ENCODE peak calls at places on chromosomes 16 and 17, in six cellular contexts. C, S, R, I, O and F are unnamed samples.

GRCh38 chr17:65055280-65055707 is 1.2 kb downstream of the GNA13 start:
- DNase-seq in C (no peak), S (no peak), R (no peak), I (no peak), O (no peak), F (no peak)

GRCh38 chr17:72913315-72913714 is 179.2 kb downstream of the SLC39A11 start:
- DNase-seq in C (no peak), S (no peak), R (no peak), I (no peak), O (no peak), F (no peak)

GRCh38 chr16:89040861-89041570 is 52.6 kb upstream of the ACSF3 start:
- DNase-seq in C (no peak), S (no peak), R (no peak), I (no peak), O (no peak), F (no peak)

GRCh38 chr16:27363797-27364196 is 38.2 kb upstream of the IL21R start:
- DNase-seq in C (no peak), S (peak), R (no peak), I (no peak), O (peak), F (no peak)

GRCh38 chr16:2955779-2956565 is 8.1 kb upstream of the KREMEN2 start:
- DNase-seq in C (no peak), S (no peak), R (peak), I (no peak), O (no peak), F (no peak)

GRCh38 chr17:39754958-39755549 is 17.3 kb downstream of the GRB7 start:
- DNase-seq in C (no peak), S (peak), R (peak), I (no peak), O (no peak), F (no peak)

GRCh38 chr16:53372942-53373871 is 61.1 kb upstream of the RBL2 start:
- DNase-seq in C (no peak), S (no peak), R (peak), I (peak), O (peak), F (no peak)

GRCh38 chr17:75288784-75289121 is 480 bp downstream of the SLC25A19 start:
- DNase-seq in C (no peak), S (no peak), R (peak), I (no peak), O (peak), F (no peak)

GRCh38 chr16:27677300-27677699 is 127.4 kb downstream of the KATNIP start:
- DNase-seq in C (no peak), S (no peak), R (no peak), I (no peak), O (no peak), F (no peak)

GRCh38 chr16:85245307-85246172 is 133.3 kb upstream of the CIBAR2 start:
- DNase-seq in C (peak), S (peak), R (peak), I (peak), O (peak), F (no peak)

GRCh38 chr17:75645501-75645888 is 12.3 kb downstream of the SMIM5 start:
- DNase-seq in C (no peak), S (peak), R (no peak), I (peak), O (peak), F (no peak)

GRCh38 chr16:987846-988245 is 6.3 kb downstream of the SOX8 start:
- DNase-seq in C (no peak), S (no peak), R (no peak), I (no peak), O (no peak), F (no peak)

GRCh38 chr17:82065193-82065637 is 389 bp downstream of the DUS1L start:
- DNase-seq in C (no peak), S (no peak), R (peak), I (no peak), O (no peak), F (no peak)

GRCh38 chr16:64311241-64311640 is 810.6 kb downstream of the CDH11 start:
- DNase-seq in C (no peak), S (no peak), R (no peak), I (no peak), O (no peak), F (no peak)

DNA sequence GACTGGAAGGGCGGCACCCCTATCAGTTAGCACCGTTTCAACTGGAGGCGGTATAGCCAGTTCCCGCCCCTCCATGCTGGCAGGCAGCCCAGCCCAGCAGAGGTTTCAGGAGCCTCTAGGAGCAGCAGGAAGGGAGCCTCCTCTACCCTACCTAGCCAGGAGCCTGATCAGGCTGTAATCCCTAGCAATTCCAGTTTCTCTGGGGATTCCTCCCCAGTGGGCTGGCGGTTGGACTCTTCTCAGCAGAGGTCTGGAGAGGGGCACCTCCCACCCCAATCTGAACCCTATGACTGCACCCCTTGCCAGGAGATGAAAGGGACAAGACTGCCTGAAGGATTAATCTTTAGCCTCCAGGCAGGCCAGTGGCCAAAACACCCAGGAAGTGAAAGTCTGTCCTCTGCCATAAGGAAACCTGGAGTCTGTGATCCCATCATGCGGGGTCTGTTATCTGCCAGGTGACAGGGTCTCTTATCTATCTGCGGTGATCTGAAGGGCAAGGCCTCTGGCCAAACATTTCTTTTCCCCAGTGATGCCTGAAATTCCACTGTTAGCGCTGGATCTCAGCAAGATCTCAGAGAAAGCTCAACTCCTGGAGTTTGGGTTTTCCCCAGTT is 4.9 kb upstream of the CDH1 start:
- DNase-seq in C (no peak), S (no peak), R (peak), I (peak), O (peak), F (no peak)
- H3K4me3 ChIP-seq in C (no peak), S (no peak), R (peak), I (no peak), O (no peak), F (no peak)

GRCh38 chr16:57386381-57386951 is 14.2 kb downstream of the CX3CL1 start:
- DNase-seq in C (no peak), S (no peak), R (no peak), I (no peak), O (no peak), F (no peak)

GRCh38 chr16:57389087-57389468 is 15.5 kb upstream of the CCL17 start:
- DNase-seq in C (no peak), S (no peak), R (no peak), I (no peak), O (no peak), F (no peak)

GRCh38 chr16:57390635-57391307 is 13.8 kb upstream of the CCL17 start:
- DNase-seq in C (no peak), S (no peak), R (no peak), I (no peak), O (no peak), F (no peak)

GRCh38 chr16:57387598-57388354 is 15.5 kb downstream of the CX3CL1 start:
- DNase-seq in C (no peak), S (no peak), R (no peak), I (no peak), O (no peak), F (no peak)

GRCh38 chr16:57388359-57389086 is 16.0 kb upstream of the CCL17 start:
- DNase-seq in C (no peak), S (no peak), R (no peak), I (no peak), O (no peak), F (no peak)
- TF ChIP-seq POLR2AphosphoS5 in C (no peak), S (no peak), R (no peak), I (no peak), O (no peak), F (no peak)

DNA sequence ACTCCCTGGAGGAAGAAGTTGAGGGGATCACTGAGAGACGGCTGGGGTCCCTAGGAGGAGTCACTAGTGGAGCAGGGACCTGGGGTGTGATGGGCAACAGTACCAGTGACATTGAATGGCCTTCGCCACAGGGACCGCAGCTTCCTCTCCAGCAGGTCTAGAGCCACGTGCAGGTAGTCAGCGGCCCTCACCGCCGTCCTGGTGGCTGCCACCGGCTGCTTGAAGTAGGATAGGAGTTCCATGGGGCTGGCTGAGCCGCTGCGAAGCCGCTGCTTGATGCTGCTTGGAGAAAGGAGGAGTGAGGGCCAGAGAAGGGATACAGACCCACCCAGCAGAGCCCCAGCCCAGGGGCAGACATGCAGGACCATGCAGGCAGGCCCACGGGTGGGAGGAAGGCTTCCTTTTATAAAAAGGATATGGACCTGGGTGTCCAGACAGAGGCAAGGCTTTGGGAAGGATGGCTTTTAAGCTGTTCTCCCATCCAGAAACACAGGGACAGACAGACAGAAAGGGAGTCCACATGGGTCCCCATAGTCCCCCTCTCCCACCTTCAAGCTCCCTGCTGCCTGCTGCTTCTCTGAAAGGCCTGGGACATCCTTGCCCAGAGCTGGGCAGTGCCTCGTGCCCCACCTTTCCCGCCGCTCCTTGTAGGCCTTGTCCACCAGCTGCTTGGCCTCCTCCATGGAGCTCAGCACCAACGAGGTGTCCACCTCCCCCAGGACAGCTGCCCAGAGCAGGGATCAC is 827 bp downstream of the MPO start:
- DNase-seq in C (no peak), S (no peak), R (no peak), I (no peak), O (no peak), F (no peak)
- H3K4me3 ChIP-seq in C (no peak), S (no peak), R (no peak), I (no peak), O (no peak), F (no peak)

DNA sequence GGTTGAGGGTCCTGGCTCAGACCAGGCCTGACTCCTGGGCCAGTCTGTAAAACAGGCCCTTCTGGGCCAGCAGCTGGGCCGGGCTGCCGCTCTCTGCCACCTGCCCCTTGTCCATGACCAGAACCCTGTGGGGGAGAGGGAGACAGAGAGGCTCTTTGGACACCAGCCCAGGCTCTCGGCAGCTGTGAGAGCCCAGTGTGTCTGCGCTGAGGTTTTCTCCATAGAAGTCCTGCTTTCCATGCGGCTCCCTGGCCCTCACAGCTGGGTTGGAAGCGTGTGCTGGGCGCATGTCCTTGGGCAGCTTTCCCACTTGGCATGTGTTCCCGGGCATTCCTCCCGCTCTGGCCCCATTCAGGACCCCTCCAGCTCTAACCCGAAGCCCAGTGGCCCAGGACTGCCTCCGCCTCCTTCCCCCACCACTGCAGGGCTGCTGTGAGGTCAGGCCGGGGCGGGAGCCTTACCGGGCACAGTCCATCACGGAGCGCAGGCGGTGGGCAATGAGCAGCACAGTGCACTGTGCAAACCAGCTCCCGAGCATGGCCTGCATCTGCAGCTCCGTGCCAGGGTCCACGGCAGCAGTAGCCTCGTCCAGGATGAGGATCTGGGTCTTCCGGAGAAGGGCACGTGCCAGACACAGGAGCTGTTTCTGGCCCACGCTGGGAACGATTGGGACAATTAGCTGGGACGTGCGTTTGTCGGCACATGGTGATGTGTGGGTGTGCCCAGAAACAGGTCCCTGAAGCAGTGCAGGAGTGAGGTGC is 73.0 kb downstream of the ABCC6 start:
- DNase-seq in C (no peak), S (peak), R (peak), I (no peak), O (no peak), F (no peak)
- TF ChIP-seq POLR2AphosphoS5 in C (peak), S (peak), R (no peak), I (no peak), O (peak), F (no peak)

DNA sequence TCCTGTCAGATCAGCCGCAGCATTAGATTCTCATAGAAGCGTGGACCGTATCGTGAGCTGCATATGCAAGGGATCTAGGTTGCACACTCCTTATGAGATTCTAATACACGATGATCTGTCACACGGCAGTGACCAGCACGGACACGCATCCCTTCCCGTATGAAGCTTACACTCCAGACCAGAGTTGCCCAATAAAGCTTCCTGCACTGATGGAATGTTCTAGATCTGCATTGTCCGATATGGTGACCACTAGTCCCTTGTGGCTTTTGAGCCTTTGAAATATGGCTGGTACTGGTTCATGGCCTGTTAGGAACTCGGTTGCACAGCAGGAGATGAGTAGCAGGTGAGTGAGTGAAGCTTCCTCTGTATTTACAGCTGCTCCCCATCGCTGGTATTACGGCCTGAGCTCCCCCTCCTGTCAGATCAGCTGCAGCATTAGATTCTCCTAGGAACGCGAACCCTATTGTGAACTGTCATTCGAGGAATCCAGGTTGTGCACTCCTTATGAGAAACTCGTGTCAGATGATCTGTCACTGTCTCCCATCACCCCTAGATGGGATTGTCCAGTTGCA is 49.8 kb upstream of the ZCCHC14 start:
- DNase-seq in C (no peak), S (no peak), R (no peak), I (no peak), O (no peak), F (no peak)
- H3K4me3 ChIP-seq in C (no peak), S (no peak), R (no peak), I (no peak), O (no peak), F (no peak)

GRCh38 chr17:70139449-70139993 is 29.8 kb upstream of the KCNJ2 start:
- DNase-seq in C (no peak), S (no peak), R (no peak), I (no peak), O (no peak), F (no peak)
- TF ChIP-seq POLR2AphosphoS5 in C (no peak), S (no peak), R (no peak), I (no peak), O (no peak), F (no peak)

DNA sequence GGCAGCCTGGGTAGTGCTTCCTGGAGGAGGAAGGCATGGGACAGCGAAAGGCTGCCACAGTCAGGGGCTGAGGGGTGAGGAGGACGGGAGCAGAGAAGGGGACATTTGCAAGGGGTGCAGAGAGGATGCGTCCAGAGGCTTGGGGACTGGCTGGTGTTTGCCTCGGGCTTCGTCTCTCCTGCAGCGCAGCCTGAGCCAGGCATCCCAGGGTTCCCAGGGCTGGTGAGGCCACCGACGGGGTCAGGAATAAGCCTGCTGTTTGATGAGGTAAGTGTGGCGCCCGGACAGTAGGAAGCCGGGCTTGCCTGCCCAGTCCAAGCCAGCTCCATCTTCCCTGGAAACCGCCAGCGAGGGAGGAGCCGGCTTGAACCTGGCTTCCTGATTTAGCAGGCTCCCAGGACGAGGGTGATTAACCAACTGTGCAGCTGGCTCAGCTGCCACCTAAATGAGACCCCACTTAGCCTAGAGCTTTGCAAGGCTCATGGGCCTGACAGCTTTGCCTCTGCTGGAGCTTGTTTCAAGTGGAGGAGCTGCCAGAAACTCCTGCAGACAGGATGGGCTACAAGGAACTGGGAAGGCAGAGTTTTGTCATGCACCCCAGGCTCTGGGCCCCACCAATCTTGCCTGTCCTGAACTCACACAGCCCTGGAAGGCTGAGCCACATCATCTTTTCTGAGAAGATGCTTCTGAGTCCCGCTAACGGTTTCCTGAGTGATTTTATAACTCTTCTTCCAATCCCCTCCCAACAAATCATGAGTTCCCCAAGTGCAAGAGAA is 47.6 kb downstream of the PITPNM3 start:
- DNase-seq in C (no peak), S (peak), R (no peak), I (no peak), O (no peak), F (no peak)
- H3K4me3 ChIP-seq in C (no peak), S (no peak), R (no peak), I (no peak), O (no peak), F (no peak)

GRCh38 chr17:41537990-41538389 is 9.9 kb upstream of the KRT19 start:
- DNase-seq in C (no peak), S (no peak), R (no peak), I (no peak), O (no peak), F (no peak)
- TF ChIP-seq POLR2AphosphoS5 in C (no peak), S (no peak), R (no peak), I (no peak), O (no peak), F (no peak)

DNA sequence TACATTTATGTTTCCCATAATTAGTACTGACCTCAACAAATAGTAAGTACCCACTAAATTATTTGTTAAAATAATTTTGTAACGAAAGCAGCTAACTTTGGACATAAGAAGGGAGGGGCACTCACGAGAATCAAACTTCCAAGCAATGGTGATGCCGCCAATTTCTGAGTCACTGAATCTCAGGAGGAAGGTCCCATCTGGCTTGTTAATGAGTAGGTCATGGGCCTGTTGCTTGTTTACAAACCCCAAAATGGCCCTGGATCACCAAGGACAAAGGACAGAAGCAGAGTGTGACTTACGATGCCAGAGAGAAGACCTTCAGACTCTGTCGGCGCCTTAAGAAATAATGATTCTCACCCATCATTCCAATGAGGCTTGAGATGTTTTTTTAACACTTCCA is 15.8 kb upstream of the GHDC start:
- DNase-seq in C (no peak), S (no peak), R (no peak), I (no peak), O (no peak), F (no peak)
- H3K4me3 ChIP-seq in C (no peak), S (no peak), R (no peak), I (no peak), O (no peak), F (no peak)

DNA sequence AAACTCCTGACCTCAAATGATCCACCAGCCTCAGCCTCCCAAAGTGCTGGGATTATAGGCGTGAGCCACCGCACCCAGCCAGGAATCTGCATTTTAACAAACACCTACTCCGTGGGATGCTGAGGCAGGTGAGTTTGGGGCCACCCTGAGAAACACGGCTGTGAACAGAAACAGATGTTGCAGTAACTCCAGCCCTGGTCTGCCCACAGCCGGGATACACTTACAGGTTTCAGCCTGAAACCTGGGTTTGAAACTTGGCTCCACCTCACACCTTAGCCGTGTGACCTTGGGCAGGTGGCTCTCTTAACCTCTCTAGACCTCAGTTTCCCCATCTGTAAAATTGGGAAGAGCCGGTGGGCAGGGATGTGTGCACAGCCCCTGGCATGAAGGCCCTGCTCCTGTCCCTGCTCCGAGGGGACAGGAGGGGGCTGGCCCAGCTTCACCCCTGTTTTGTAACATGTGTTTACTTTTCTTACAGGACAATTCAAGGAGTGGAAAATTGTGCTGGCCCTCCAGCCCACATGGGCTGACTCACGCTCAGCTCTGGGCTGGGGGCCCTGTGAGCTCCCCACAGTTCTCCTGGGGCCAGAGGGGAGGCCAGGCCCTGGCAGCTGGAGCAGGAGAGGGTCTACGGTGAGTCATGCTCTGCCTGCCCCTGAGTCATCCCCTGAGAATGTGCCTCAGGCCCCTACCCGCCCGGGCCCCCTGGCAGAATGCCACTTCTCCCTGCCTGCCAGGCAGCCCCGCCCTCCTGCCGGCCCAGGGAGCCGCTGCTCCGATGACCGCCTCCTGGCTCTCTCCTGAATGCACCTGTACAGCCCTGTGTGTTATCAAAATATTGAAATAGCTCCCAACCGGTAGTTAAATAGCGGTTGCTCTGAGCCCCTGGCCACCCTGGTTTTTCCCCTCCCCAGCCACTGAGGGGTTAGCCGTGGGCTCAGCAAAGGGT is 7.7 kb upstream of the PPL start:
- DNase-seq in C (peak), S (peak), R (peak), I (peak), O (peak), F (peak)
- TF ChIP-seq POLR2AphosphoS5 in C (peak), S (peak), R (no peak), I (peak), O (no peak), F (peak)